ENCODE peak calls at places on chromosomes 4 and X, in seven cellular contexts. One of them, this sample, is unnamed.

GRCh38 chr4:108850407-108850709 is 87.5 kb upstream of the ETNPPL start:
- DNase-seq in ELF-1: no peak
- DNase-seq in heart left ventricle: no peak
- DNase-seq in astrocyte of the spinal cord: no peak
- DNase-seq in astrocyte of the cerebellum: no peak
- DNase-seq in fibroblast of mammary gland: peak
- DNase-seq in HCEC 1CT: no peak
- DNase-seq in this sample: no peak

GRCh38 chr4:105594094-105595010 is 41.9 kb downstream of the ARHGEF38 start:
- DNase-seq in HCEC 1CT: no peak
- DNase-seq in astrocyte of the spinal cord: no peak
- DNase-seq in fibroblast of mammary gland: no peak
- DNase-seq in ELF-1: no peak
- DNase-seq in heart left ventricle: no peak
- DNase-seq in astrocyte of the cerebellum: no peak
- DNase-seq in this sample: peak

GRCh38 chr4:163748474-163748873 is 254.0 kb downstream of the TMA16 start:
- DNase-seq in fibroblast of mammary gland: peak
- DNase-seq in astrocyte of the spinal cord: peak
- DNase-seq in ELF-1: no peak
- DNase-seq in HCEC 1CT: peak
- DNase-seq in heart left ventricle: no peak
- DNase-seq in astrocyte of the cerebellum: no peak
- DNase-seq in this sample: no peak

GRCh38 chrX:1355131-1355799 is 18.7 kb downstream of the IL3RA start:
- DNase-seq in ELF-1: peak
- DNase-seq in heart left ventricle: no peak
- DNase-seq in astrocyte of the spinal cord: no peak
- DNase-seq in HCEC 1CT: no peak
- DNase-seq in fibroblast of mammary gland: no peak
- DNase-seq in astrocyte of the cerebellum: no peak
- DNase-seq in this sample: peak

GRCh38 chr4:94519925-94520789 is 68.4 kb downstream of the PDLIM5 start:
- DNase-seq in astrocyte of the cerebellum: no peak
- DNase-seq in HCEC 1CT: no peak
- DNase-seq in ELF-1: no peak
- DNase-seq in fibroblast of mammary gland: no peak
- DNase-seq in heart left ventricle: no peak
- DNase-seq in astrocyte of the spinal cord: no peak
- DNase-seq in this sample: no peak

GRCh38 chrX:3763111-3763510 is 49.7 kb upstream of the PRKX start:
- DNase-seq in ELF-1: no peak
- DNase-seq in HCEC 1CT: no peak
- DNase-seq in heart left ventricle: no peak
- DNase-seq in astrocyte of the spinal cord: no peak
- DNase-seq in fibroblast of mammary gland: no peak
- DNase-seq in astrocyte of the cerebellum: no peak
- DNase-seq in this sample: no peak

GRCh38 chr4:170090667-170091052 is 904 bp upstream of the AADAT start:
- DNase-seq in heart left ventricle: no peak
- DNase-seq in astrocyte of the cerebellum: peak
- DNase-seq in astrocyte of the spinal cord: no peak
- DNase-seq in ELF-1: no peak
- DNase-seq in HCEC 1CT: no peak
- DNase-seq in fibroblast of mammary gland: no peak
- DNase-seq in this sample: no peak

GRCh38 chr4:7301846-7302630 is 109.7 kb downstream of the SORCS2 start:
- DNase-seq in astrocyte of the cerebellum: no peak
- DNase-seq in astrocyte of the spinal cord: no peak
- DNase-seq in heart left ventricle: no peak
- DNase-seq in fibroblast of mammary gland: no peak
- DNase-seq in ELF-1: no peak
- DNase-seq in HCEC 1CT: no peak
- DNase-seq in this sample: no peak

GRCh38 chrX:122770581-122770980 is 413.5 kb upstream of the GRIA3 start:
- DNase-seq in astrocyte of the spinal cord: no peak
- DNase-seq in fibroblast of mammary gland: no peak
- DNase-seq in ELF-1: no peak
- DNase-seq in astrocyte of the cerebellum: peak
- DNase-seq in heart left ventricle: no peak
- DNase-seq in HCEC 1CT: no peak
- DNase-seq in this sample: no peak

GRCh38 chr4:24703298-24703697 is 92.1 kb upstream of the SOD3 start:
- DNase-seq in heart left ventricle: no peak
- DNase-seq in fibroblast of mammary gland: no peak
- DNase-seq in ELF-1: no peak
- DNase-seq in astrocyte of the cerebellum: no peak
- DNase-seq in HCEC 1CT: no peak
- DNase-seq in astrocyte of the spinal cord: no peak
- DNase-seq in this sample: no peak

GRCh38 chrX:133922390-133922772 is 63.0 kb downstream of the GPC3 start:
- DNase-seq in HCEC 1CT: no peak
- DNase-seq in astrocyte of the cerebellum: no peak
- DNase-seq in astrocyte of the spinal cord: no peak
- DNase-seq in fibroblast of mammary gland: peak
- DNase-seq in heart left ventricle: no peak
- DNase-seq in ELF-1: no peak
- DNase-seq in this sample: no peak

GRCh38 chr4:141130947-141131545 is 2.2 kb downstream of the RNF150 start:
- DNase-seq in heart left ventricle: no peak
- DNase-seq in ELF-1: no peak
- DNase-seq in HCEC 1CT: no peak
- DNase-seq in astrocyte of the spinal cord: no peak
- DNase-seq in astrocyte of the cerebellum: no peak
- DNase-seq in fibroblast of mammary gland: no peak
- DNase-seq in this sample: no peak

GRCh38 chrX:43949669-43950068 is 23.5 kb downstream of the NDP start:
- DNase-seq in astrocyte of the cerebellum: no peak
- DNase-seq in heart left ventricle: peak
- DNase-seq in HCEC 1CT: no peak
- DNase-seq in fibroblast of mammary gland: no peak
- DNase-seq in astrocyte of the spinal cord: no peak
- DNase-seq in ELF-1: peak
- DNase-seq in this sample: peak

GRCh38 chr4:107156443-107156842 is 120.3 kb upstream of the DKK2 start:
- DNase-seq in HCEC 1CT: no peak
- DNase-seq in heart left ventricle: no peak
- DNase-seq in astrocyte of the spinal cord: no peak
- DNase-seq in fibroblast of mammary gland: no peak
- DNase-seq in astrocyte of the cerebellum: no peak
- DNase-seq in ELF-1: no peak
- DNase-seq in this sample: no peak

GRCh38 chr4:99087887-99088484 is 602 bp downstream of the ADH5 start:
- DNase-seq in astrocyte of the cerebellum: peak
- DNase-seq in ELF-1: peak
- DNase-seq in heart left ventricle: peak
- DNase-seq in fibroblast of mammary gland: peak
- DNase-seq in HCEC 1CT: peak
- DNase-seq in astrocyte of the spinal cord: peak
- DNase-seq in this sample: peak

GRCh38 chr4:35461931-35462659 is 782.2 kb downstream of the ARAP2 start:
- DNase-seq in ELF-1: no peak
- DNase-seq in heart left ventricle: no peak
- DNase-seq in astrocyte of the spinal cord: no peak
- DNase-seq in HCEC 1CT: no peak
- DNase-seq in fibroblast of mammary gland: no peak
- DNase-seq in astrocyte of the cerebellum: no peak
- DNase-seq in this sample: no peak

GRCh38 chr4:76758290-76758882 is 139.6 kb downstream of the SOWAHB start:
- DNase-seq in heart left ventricle: no peak
- DNase-seq in astrocyte of the spinal cord: peak
- DNase-seq in astrocyte of the cerebellum: peak
- DNase-seq in fibroblast of mammary gland: peak
- DNase-seq in HCEC 1CT: peak
- DNase-seq in ELF-1: peak
- DNase-seq in this sample: peak

GRCh38 chr4:63123441-63123840 is 1285.8 kb downstream of the TECRL start:
- DNase-seq in astrocyte of the spinal cord: no peak
- DNase-seq in HCEC 1CT: no peak
- DNase-seq in ELF-1: no peak
- DNase-seq in heart left ventricle: no peak
- DNase-seq in fibroblast of mammary gland: no peak
- DNase-seq in astrocyte of the cerebellum: no peak
- DNase-seq in this sample: no peak

GRCh38 chrX:39859991-39860861 is 237.5 kb downstream of the BCOR start:
- DNase-seq in astrocyte of the spinal cord: peak
- DNase-seq in fibroblast of mammary gland: peak
- DNase-seq in ELF-1: peak
- DNase-seq in astrocyte of the cerebellum: no peak
- DNase-seq in heart left ventricle: peak
- DNase-seq in HCEC 1CT: peak
- DNase-seq in this sample: peak

GRCh38 chrX:31165241-31166035 is 93.6 kb upstream of the FTHL17 start:
- DNase-seq in ELF-1: no peak
- DNase-seq in heart left ventricle: no peak
- DNase-seq in astrocyte of the cerebellum: no peak
- DNase-seq in astrocyte of the spinal cord: no peak
- DNase-seq in HCEC 1CT: no peak
- DNase-seq in fibroblast of mammary gland: no peak
- DNase-seq in this sample: no peak

GRCh38 chrX:44828008-44828605 is 15.7 kb upstream of the DUSP21 start:
- DNase-seq in HCEC 1CT: peak
- DNase-seq in heart left ventricle: no peak
- DNase-seq in ELF-1: no peak
- DNase-seq in fibroblast of mammary gland: peak
- DNase-seq in astrocyte of the cerebellum: peak
- DNase-seq in astrocyte of the spinal cord: peak
- DNase-seq in this sample: peak

GRCh38 chrX:11108253-11108941 is 2.7 kb upstream of the HCCS start:
- DNase-seq in astrocyte of the cerebellum: no peak
- DNase-seq in astrocyte of the spinal cord: no peak
- DNase-seq in HCEC 1CT: no peak
- DNase-seq in fibroblast of mammary gland: no peak
- DNase-seq in heart left ventricle: no peak
- DNase-seq in ELF-1: no peak
- DNase-seq in this sample: no peak

GRCh38 chr4:2459589-2460349 is 9.1 kb upstream of the RNF4 start:
- DNase-seq in astrocyte of the cerebellum: no peak
- DNase-seq in astrocyte of the spinal cord: no peak
- DNase-seq in ELF-1: no peak
- DNase-seq in heart left ventricle: no peak
- DNase-seq in fibroblast of mammary gland: no peak
- DNase-seq in HCEC 1CT: no peak
- DNase-seq in this sample: no peak

GRCh38 chr4:90211174-90211573 is 84.0 kb downstream of the CCSER1 start:
- DNase-seq in astrocyte of the cerebellum: no peak
- DNase-seq in astrocyte of the spinal cord: no peak
- DNase-seq in ELF-1: no peak
- DNase-seq in heart left ventricle: no peak
- DNase-seq in HCEC 1CT: no peak
- DNase-seq in fibroblast of mammary gland: no peak
- DNase-seq in this sample: no peak

GRCh38 chrX:68755726-68756125 is 73.1 kb upstream of the EFNB1 start:
- DNase-seq in ELF-1: no peak
- DNase-seq in HCEC 1CT: no peak
- DNase-seq in astrocyte of the spinal cord: no peak
- DNase-seq in heart left ventricle: no peak
- DNase-seq in astrocyte of the cerebellum: no peak
- DNase-seq in fibroblast of mammary gland: no peak
- DNase-seq in this sample: no peak

GRCh38 chrX:129013574-129013973 is 509.7 kb downstream of the SMARCA1 start:
- DNase-seq in heart left ventricle: no peak
- DNase-seq in ELF-1: no peak
- DNase-seq in fibroblast of mammary gland: no peak
- DNase-seq in astrocyte of the cerebellum: no peak
- DNase-seq in astrocyte of the spinal cord: no peak
- DNase-seq in HCEC 1CT: no peak
- DNase-seq in this sample: no peak

GRCh38 chr4:127416092-127416491 is 216.7 kb upstream of the INTU start:
- DNase-seq in fibroblast of mammary gland: no peak
- DNase-seq in heart left ventricle: no peak
- DNase-seq in HCEC 1CT: no peak
- DNase-seq in ELF-1: no peak
- DNase-seq in astrocyte of the cerebellum: no peak
- DNase-seq in astrocyte of the spinal cord: no peak
- DNase-seq in this sample: no peak

GRCh38 chr4:183467246-183467645 is 22.8 kb downstream of the CDKN2AIP start:
- DNase-seq in fibroblast of mammary gland: no peak
- DNase-seq in HCEC 1CT: no peak
- DNase-seq in astrocyte of the cerebellum: no peak
- DNase-seq in astrocyte of the spinal cord: no peak
- DNase-seq in heart left ventricle: no peak
- DNase-seq in ELF-1: no peak
- DNase-seq in this sample: no peak

GRCh38 chr4:1347410-1347864 is 429 bp downstream of the UVSSA start:
- DNase-seq in ELF-1: peak
- DNase-seq in HCEC 1CT: peak
- DNase-seq in astrocyte of the cerebellum: peak
- DNase-seq in fibroblast of mammary gland: peak
- DNase-seq in heart left ventricle: peak
- DNase-seq in astrocyte of the spinal cord: peak
- DNase-seq in this sample: peak

GRCh38 chr4:89549907-89550306 is 242.3 kb upstream of the GPRIN3 start:
- DNase-seq in astrocyte of the spinal cord: no peak
- DNase-seq in ELF-1: no peak
- DNase-seq in fibroblast of mammary gland: peak
- DNase-seq in heart left ventricle: no peak
- DNase-seq in HCEC 1CT: peak
- DNase-seq in astrocyte of the cerebellum: no peak
- DNase-seq in this sample: peak

GRCh38 chr4:1628892-1629703 is 55.0 kb downstream of the FAM53A start:
- DNase-seq in astrocyte of the cerebellum: no peak
- DNase-seq in fibroblast of mammary gland: peak
- DNase-seq in HCEC 1CT: no peak
- DNase-seq in heart left ventricle: peak
- DNase-seq in ELF-1: peak
- DNase-seq in astrocyte of the spinal cord: peak
- DNase-seq in this sample: peak

GRCh38 chr4:3041192-3042142 is 32.9 kb downstream of the HTT-AS start:
- DNase-seq in ELF-1: peak
- DNase-seq in astrocyte of the spinal cord: peak
- DNase-seq in fibroblast of mammary gland: peak
- DNase-seq in astrocyte of the cerebellum: no peak
- DNase-seq in heart left ventricle: peak
- DNase-seq in HCEC 1CT: peak
- DNase-seq in this sample: peak

GRCh38 chrX:24253030-24253429 is 60.8 kb downstream of the SUPT20HL2 start:
- DNase-seq in fibroblast of mammary gland: no peak
- DNase-seq in ELF-1: no peak
- DNase-seq in astrocyte of the cerebellum: no peak
- DNase-seq in heart left ventricle: no peak
- DNase-seq in HCEC 1CT: no peak
- DNase-seq in astrocyte of the spinal cord: no peak
- DNase-seq in this sample: no peak

GRCh38 chr4:74230902-74231499 is 73.1 kb downstream of the MTHFD2L start:
- DNase-seq in HCEC 1CT: peak
- DNase-seq in astrocyte of the spinal cord: peak
- DNase-seq in fibroblast of mammary gland: peak
- DNase-seq in heart left ventricle: peak
- DNase-seq in astrocyte of the cerebellum: no peak
- DNase-seq in ELF-1: no peak
- DNase-seq in this sample: peak

GRCh38 chrX:114626323-114626722 is 42.4 kb downstream of the HTR2C start:
- DNase-seq in astrocyte of the cerebellum: peak
- DNase-seq in astrocyte of the spinal cord: peak
- DNase-seq in HCEC 1CT: no peak
- DNase-seq in ELF-1: no peak
- DNase-seq in fibroblast of mammary gland: peak
- DNase-seq in heart left ventricle: no peak
- DNase-seq in this sample: peak

This sample was measured in dermis blood vessel endothelial cell.